ENCODE peak calls at places on chromosomes 11 and 22, in seven cellular contexts. W is fibroblast of lung, Y is K562, B is neural progenitor cell, Z is DND-41, T is kidney, V is IMR-90. C is an unnamed sample.

GRCh38 chr11:690738-691633 is 4.0 kb downstream of the DEAF1 start:
- DNase-seq in V (no peak), T (no peak), B (no peak), Z (no peak), W (no peak), Y (no peak), C (no peak)

GRCh38 chr11:94473177-94473799 is 20.4 kb downstream of the MRE11 start:
- DNase-seq in V (peak), W (peak), Y (no peak), Z (no peak), T (no peak), B (no peak), C (no peak)

GRCh38 chr11:132123449-132123848 is 753.0 kb downstream of the NTM start:
- DNase-seq in T (no peak), Z (no peak), W (no peak), Y (no peak), V (no peak), B (no peak), C (no peak)

GRCh38 chr11:64546176-64546575 is 44.8 kb upstream of the SLC22A12 start:
- DNase-seq in V (no peak), B (no peak), Z (no peak), T (peak), Y (no peak), W (no peak), C (no peak)

GRCh38 chr22:42313204-42313603 is 42.8 kb upstream of the TCF20 start:
- DNase-seq in B (no peak), T (no peak), V (no peak), Y (no peak), Z (no peak), W (no peak), C (no peak)

GRCh38 chr11:6319879-6320410 is 356 bp downstream of the CAVIN3 start:
- DNase-seq in Y (peak), Z (no peak), B (peak), V (peak), W (peak), T (peak), C (no peak)

GRCh38 chr22:20239063-20239950 is 28.8 kb downstream of the RTN4R start:
- DNase-seq in V (peak), Z (no peak), W (peak), B (no peak), Y (peak), T (no peak), C (no peak)

GRCh38 chr22:24402460-24403192 is 24.8 kb upstream of the ADORA2A start:
- DNase-seq in V (peak), Z (no peak), W (peak), Y (no peak), B (no peak), T (peak), C (peak)

GRCh38 chr11:2213384-2213842 is 41.8 kb upstream of the TH start:
- DNase-seq in V (no peak), T (peak), Z (peak), B (peak), Y (no peak), W (no peak), C (no peak)

GRCh38 chr11:47378011-47378835 is at the start of gene SPI1:
- DNase-seq in V (no peak), W (no peak), B (no peak), T (peak), Y (peak), Z (no peak), C (no peak)

GRCh38 chr22:29202231-29203192 is 3.2 kb upstream of the EMID1 start:
- DNase-seq in Y (peak), W (peak), V (peak), B (peak), Z (peak), T (peak), C (peak)

GRCh38 chr11:100748153-100748552 is 61.1 kb downstream of the ARHGAP42 start:
- DNase-seq in Y (no peak), T (no peak), B (no peak), W (no peak), V (no peak), Z (no peak), C (no peak)

GRCh38 chr22:48492371-48493320 is 1335.0 kb downstream of the BRD1 start:
- DNase-seq in Z (peak), W (peak), V (peak), B (peak), T (peak), Y (peak), C (peak)

GRCh38 chr22:24875862-24876506 is 70.0 kb downstream of the SGSM1 start:
- DNase-seq in W (peak), T (no peak), Y (peak), V (no peak), Z (peak), B (peak), C (peak)

GRCh38 chr11:19727246-19727645 is 14.6 kb downstream of the NAV2 start:
- DNase-seq in Y (no peak), W (peak), Z (no peak), V (peak), T (no peak), B (no peak), C (no peak)

GRCh38 chr22:31062566-31063230 is 18.4 kb upstream of the SMTN start:
- DNase-seq in B (no peak), T (no peak), W (no peak), V (no peak), Y (no peak), Z (no peak), C (peak)

GRCh38 chr22:43225609-43226008 is 38.7 kb upstream of the TTLL12 start:
- DNase-seq in T (no peak), V (no peak), Z (no peak), W (no peak), B (no peak), Y (no peak), C (no peak)

GRCh38 chr22:28798810-28799124 is 1.6 kb downstream of the XBP1 start:
- DNase-seq in Z (no peak), B (no peak), Y (no peak), W (no peak), V (no peak), T (no peak), C (no peak)

GRCh38 chr11:125211191-125211953 is 46.8 kb downstream of the PKNOX2 start:
- DNase-seq in T (no peak), Y (no peak), W (no peak), V (peak), Z (no peak), B (peak), C (no peak)

GRCh38 chr11:64924910-64925284 is 408 bp downstream of the PPP2R5B start:
- DNase-seq in Y (peak), W (no peak), V (no peak), B (peak), T (no peak), Z (no peak), C (no peak)

GRCh38 chr22:48099251-48099650 is 1336.8 kb downstream of the TBC1D22A start:
- DNase-seq in T (no peak), W (no peak), B (no peak), Y (no peak), Z (peak), V (no peak), C (no peak)

GRCh38 chr11:41283196-41283930 is 176.1 kb downstream of the LRRC4C start:
- DNase-seq in B (no peak), V (no peak), Y (no peak), T (no peak), Z (no peak), W (peak), C (peak)

GRCh38 chr22:36156515-36157419 is 3.8 kb downstream of the APOL3 start:
- DNase-seq in W (peak), V (peak), B (peak), Z (peak), Y (peak), T (peak), C (peak)

GRCh38 chr22:29509815-29510214 is 29.8 kb downstream of the NEFH start:
- DNase-seq in T (no peak), Z (no peak), Y (no peak), B (no peak), W (no peak), V (no peak), C (no peak)

GRCh38 chr11:1560011-1560579 is 12.0 kb downstream of the DUSP8 start:
- DNase-seq in Y (no peak), V (no peak), Z (no peak), W (no peak), T (peak), B (no peak), C (no peak)

GRCh38 chr11:69328231-69328630 is 34.3 kb downstream of the MYEOV start:
- DNase-seq in Z (no peak), Y (no peak), T (no peak), B (no peak), W (no peak), V (no peak), C (no peak)

GRCh38 chr22:20110359-20110985 is 5.4 kb upstream of the RANBP1 start:
- DNase-seq in W (no peak), T (peak), Y (no peak), B (no peak), V (no peak), Z (no peak), C (no peak)

GRCh38 chr11:31355131-31355530 is 14.4 kb downstream of the DCDC1 start:
- DNase-seq in W (no peak), T (no peak), B (no peak), Z (no peak), V (peak), Y (no peak), C (no peak)

GRCh38 chr11:129881570-129882170 is 13.7 kb downstream of the NFRKB start:
- DNase-seq in V (peak), Y (peak), B (peak), W (peak), Z (peak), T (no peak), C (peak)

GRCh38 chr11:61104963-61105362 is 2.7 kb downstream of the CD5 start:
- DNase-seq in Y (no peak), T (no peak), Z (no peak), V (no peak), W (no peak), B (no peak), C (no peak)

GRCh38 chr11:82105331-82105992 is 628.2 kb downstream of the FAM181B start:
- DNase-seq in W (no peak), B (no peak), Y (no peak), V (no peak), T (no peak), Z (no peak), C (no peak)

GRCh38 chr11:69978841-69979614 is 99.1 kb upstream of the ANO1 start:
- DNase-seq in W (no peak), V (no peak), Y (no peak), T (peak), Z (no peak), B (no peak), C (no peak)

GRCh38 chr11:10564692-10565318 is 3.7 kb downstream of the LYVE1 start:
- DNase-seq in B (no peak), V (no peak), W (no peak), Z (no peak), Y (no peak), T (no peak), C (peak)

GRCh38 chr11:95641506-95641905 is 148.1 kb downstream of the FAM76B start:
- DNase-seq in Z (no peak), T (no peak), V (no peak), B (no peak), Y (no peak), W (no peak), C (no peak)

GRCh38 chr11:126484266-126484665 is 128.8 kb downstream of the ST3GAL4 start:
- DNase-seq in W (peak), T (no peak), B (no peak), V (peak), Y (no peak), Z (no peak), C (peak)

GRCh38 chr11:30422828-30423648 is 100.1 kb downstream of the ARL14EP start:
- DNase-seq in Y (no peak), W (no peak), Z (no peak), T (no peak), B (no peak), V (no peak), C (no peak)

GRCh38 chr11:112219476-112220232 is 6.6 kb upstream of the PTS start:
- DNase-seq in Z (peak), W (peak), V (peak), Y (peak), B (peak), T (no peak), C (peak)
- TF ChIP-seq CTCF in Z (peak), W (peak), V (peak), Y (peak), B (peak), T (peak), C (peak)

GRCh38 chr11:34154059-34154875 is 48.8 kb downstream of the NAT10 start:
- DNase-seq in Y (no peak), B (no peak), V (no peak), Z (no peak), W (no peak), T (peak), C (no peak)
- H3K9ac ChIP-seq in Y (peak), B (no peak), V (no peak), Z (no peak), W (no peak), T (no peak), C (no peak)

DNA sequence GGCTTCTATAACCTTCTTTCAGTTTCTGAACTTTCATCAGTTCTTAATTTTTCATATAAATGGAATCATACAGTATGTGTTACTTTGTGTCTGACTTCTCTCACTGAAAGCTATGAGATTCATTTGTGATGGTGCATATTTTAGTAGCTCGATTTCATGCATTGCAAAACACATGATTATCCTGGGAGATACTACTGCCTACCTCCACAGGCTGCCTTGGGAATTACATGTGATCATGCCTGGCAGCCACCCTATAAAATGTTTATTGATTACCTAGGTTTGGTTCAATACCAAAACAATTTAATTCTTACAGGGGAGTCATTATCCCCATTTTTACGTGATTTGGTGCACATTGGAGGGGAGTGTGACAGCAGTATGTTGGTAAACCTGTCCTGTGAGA is 34.1 kb upstream of the PAK1 start:
- DNase-seq in B (no peak), Z (no peak), W (no peak), V (no peak), Y (no peak), T (no peak), C (no peak)
- TF ChIP-seq CTCF in B (no peak), Z (no peak), W (no peak), V (no peak), Y (no peak), T (no peak), C (peak)

GRCh38 chr11:123920943-123921342 is 18.5 kb upstream of the OR4D5 start:
- DNase-seq in T (no peak), V (no peak), W (no peak), Z (no peak), B (no peak), Y (no peak), C (no peak)

GRCh38 chr11:123924027-123924426 is 15.4 kb upstream of the OR4D5 start:
- DNase-seq in Z (no peak), Y (no peak), T (no peak), B (no peak), V (no peak), W (no peak), C (no peak)
- H3K9ac ChIP-seq in Z (no peak), Y (no peak), T (no peak), B (no peak), V (no peak), W (no peak), C (no peak)

GRCh38 chr11:36948445-36949171 is 350.6 kb upstream of the RAG2 start:
- DNase-seq in Y (no peak), Z (no peak), T (no peak), B (no peak), W (no peak), V (no peak), C (no peak)

GRCh38 chr11:36945384-36945783 is 347.3 kb upstream of the RAG2 start:
- DNase-seq in W (no peak), Z (no peak), B (no peak), T (no peak), Y (no peak), V (peak), C (peak)
- TF ChIP-seq CTCF in W (peak), Z (peak), B (peak), T (no peak), Y (no peak), V (peak), C (peak)

GRCh38 chr11:67418476-67419281 is 3.2 kb downstream of the CARNS1 start:
- DNase-seq in B (no peak), Z (no peak), W (no peak), V (no peak), T (peak), Y (no peak), C (no peak)

GRCh38 chr11:67416416-67417335 is 1.2 kb downstream of the CARNS1 start:
- DNase-seq in Y (no peak), B (no peak), T (no peak), V (no peak), Z (peak), W (no peak), C (peak)

GRCh38 chr11:67419330-67420049 is 4.0 kb downstream of the CARNS1 start:
- DNase-seq in Y (no peak), V (no peak), Z (no peak), T (no peak), B (no peak), W (no peak), C (no peak)

GRCh38 chr11:67415501-67416304 is at the start of gene CARNS1:
- DNase-seq in B (peak), V (no peak), W (no peak), Y (no peak), T (no peak), Z (no peak), C (no peak)

DNA sequence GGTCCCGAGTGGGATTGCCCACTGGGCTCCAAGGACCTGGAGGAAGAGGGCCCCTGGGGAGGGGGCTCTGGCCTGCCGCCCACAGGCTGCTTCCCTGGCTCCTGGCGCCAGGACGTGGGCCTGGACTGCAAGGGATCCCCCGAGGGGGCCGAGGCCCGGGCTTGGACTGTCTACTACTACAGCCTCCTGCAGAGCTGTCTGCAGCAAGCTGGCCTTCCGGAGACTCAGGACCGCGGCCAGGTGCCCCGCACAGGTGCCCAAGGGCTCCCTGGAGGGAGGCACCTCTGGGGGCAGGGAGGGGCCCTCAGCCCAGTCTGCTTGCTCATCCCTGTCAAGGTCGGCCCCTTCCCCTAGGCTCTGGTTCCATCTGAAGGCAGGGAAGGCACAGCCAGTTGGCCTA is 1.9 kb downstream of the CARNS1 start:
- DNase-seq in Z (no peak), B (no peak), W (no peak), V (no peak), T (no peak), Y (no peak), C (no peak)
- H3K9ac ChIP-seq in Z (peak), B (no peak), W (no peak), V (no peak), T (no peak), Y (peak), C (no peak)

DNA sequence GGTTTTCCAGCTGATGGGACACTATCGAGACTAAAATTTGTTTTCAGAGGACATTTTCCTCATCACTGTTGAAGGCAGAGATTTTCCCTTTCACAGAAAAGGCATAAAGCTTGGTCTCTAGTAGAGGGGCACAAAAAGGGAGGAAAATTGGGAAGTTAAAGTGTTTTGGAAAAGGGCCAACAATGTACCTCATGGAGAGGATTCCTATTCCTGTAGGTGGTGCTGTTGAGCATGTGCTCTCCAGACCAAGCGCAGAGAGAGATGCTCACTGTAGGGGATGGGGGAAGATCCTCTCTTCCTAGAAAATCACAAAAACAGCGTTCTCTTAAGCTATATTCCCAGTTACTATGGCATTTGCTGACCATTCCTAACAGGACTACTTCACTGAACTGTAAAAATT is 44.9 kb downstream of the OR4C46 start:
- DNase-seq in V (no peak), Z (no peak), W (no peak), T (no peak), Y (peak), B (no peak), C (peak)
- TF ChIP-seq CTCF in V (no peak), Z (peak), W (no peak), T (no peak), Y (peak), B (no peak), C (peak)

GRCh38 chr22:22216450-22216959 is 28.1 kb upstream of the VPREB1 start:
- DNase-seq in Y (peak), Z (no peak), W (no peak), B (no peak), V (no peak), T (no peak), C (no peak)
- H3K9ac ChIP-seq in Y (no peak), Z (no peak), W (no peak), B (no peak), V (no peak), T (no peak), C (no peak)

C was measured in PC-3.